ENCODE peak calls at places on chromosomes 5 and 9, in ten cellular contexts. M, J, Z, K, H, B, P, I, W and D are unnamed samples.

GRCh38 chr5:173328896-173329369 is 719 bp upstream of the STC2 start:
- DNase-seq in M (peak), J (no peak), Z (peak), K (peak), H (no peak), B (no peak), P (peak), I (peak), W (peak), D (no peak)

GRCh38 chr5:160152287-160152686 is 33.0 kb upstream of the PWWP2A start:
- DNase-seq in M (no peak), J (no peak), Z (no peak), K (no peak), H (no peak), B (no peak), P (no peak), I (no peak), W (no peak), D (no peak)

GRCh38 chr5:151770383-151771258 is 1.1 kb upstream of the G3BP1 start:
- DNase-seq in M (peak), J (peak), Z (peak), K (no peak), H (peak), B (no peak), P (peak), I (peak), W (peak), D (no peak)

GRCh38 chr5:177378884-177379883 is 5.0 kb upstream of the SLC34A1 start:
- DNase-seq in M (peak), J (no peak), Z (peak), K (no peak), H (no peak), B (peak), P (peak), I (peak), W (peak), D (peak)

GRCh38 chr5:13354611-13355010 is 589.9 kb downstream of the DNAH5 start:
- DNase-seq in M (no peak), J (no peak), Z (peak), K (no peak), H (no peak), B (no peak), P (no peak), I (no peak), W (peak), D (peak)

GRCh38 chr9:113645224-113645971 is 181.9 kb downstream of the RGS3 start:
- DNase-seq in M (no peak), J (no peak), Z (no peak), K (no peak), H (no peak), B (no peak), P (no peak), I (no peak), W (no peak), D (no peak)

GRCh38 chr9:76396144-76396543 is 1.9 kb upstream of the RFK start:
- DNase-seq in M (no peak), J (no peak), Z (no peak), K (no peak), H (no peak), B (no peak), P (no peak), I (no peak), W (no peak), D (no peak)

GRCh38 chr9:109640232-109641078 is 139.5 kb upstream of the PALM2AKAP2 start:
- DNase-seq in M (peak), J (peak), Z (peak), K (no peak), H (peak), B (no peak), P (peak), I (peak), W (peak), D (no peak)

GRCh38 chr5:124596595-124597388 is 149.6 kb downstream of the ZNF608 start:
- DNase-seq in M (peak), J (no peak), Z (peak), K (no peak), H (no peak), B (peak), P (peak), I (peak), W (peak), D (peak)

GRCh38 chr9:8734760-8735159 is 935.2 kb upstream of the DMAC1 start:
- DNase-seq in M (no peak), J (no peak), Z (no peak), K (no peak), H (no peak), B (peak), P (no peak), I (no peak), W (no peak), D (peak)

GRCh38 chr5:56278267-56278826 is 45.2 kb upstream of the ANKRD55 start:
- DNase-seq in M (peak), J (no peak), Z (no peak), K (no peak), H (no peak), B (peak), P (peak), I (peak), W (no peak), D (peak)

GRCh38 chr5:86644843-86645242 is 27.1 kb downstream of the COX7C start:
- DNase-seq in M (no peak), J (no peak), Z (no peak), K (no peak), H (no peak), B (no peak), P (no peak), I (no peak), W (no peak), D (no peak)

DNA sequence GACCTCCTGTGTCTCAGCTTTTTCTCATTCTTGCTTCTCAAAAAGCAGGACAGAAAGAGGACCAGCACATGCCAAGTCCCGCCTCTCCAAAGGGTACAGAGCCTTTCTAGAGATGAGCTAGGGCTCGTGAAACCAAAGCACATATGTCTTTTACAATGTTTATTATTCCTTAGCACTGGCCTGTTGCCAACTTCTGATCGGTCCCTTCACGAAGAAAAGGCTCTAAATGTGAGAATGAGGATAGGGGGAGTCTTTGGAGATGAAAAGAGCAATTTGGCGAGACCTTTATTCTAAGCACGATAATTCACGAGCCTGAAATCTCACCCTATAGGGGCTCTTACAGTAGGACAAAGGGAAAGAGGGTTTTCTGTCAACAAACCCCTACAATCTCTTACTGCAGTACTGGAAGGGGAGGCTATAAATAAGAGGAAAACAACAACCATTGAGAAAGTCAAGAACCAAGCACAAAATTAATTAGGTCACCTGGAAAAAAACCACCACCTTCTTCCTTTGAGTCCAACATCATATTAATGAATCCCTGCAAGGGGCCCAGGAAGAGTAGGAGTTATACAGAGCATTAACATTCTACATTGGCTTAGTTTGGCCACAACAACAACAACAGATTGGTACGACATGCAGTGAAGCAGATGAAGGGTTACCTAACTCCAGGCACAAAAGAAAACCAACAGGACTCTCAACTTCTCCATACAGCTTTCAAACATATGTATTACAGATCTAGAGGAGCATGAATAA is 309.5 kb downstream of the PDE4D start:
- DNase-seq in M (no peak), J (no peak), Z (no peak), K (peak), H (no peak), B (no peak), P (no peak), I (peak), W (no peak), D (no peak)
- H3K4me3 ChIP-seq in M (no peak), J (no peak), Z (no peak), K (no peak), H (no peak), B (peak), P (no peak), I (no peak), W (no peak), D (no peak)

DNA sequence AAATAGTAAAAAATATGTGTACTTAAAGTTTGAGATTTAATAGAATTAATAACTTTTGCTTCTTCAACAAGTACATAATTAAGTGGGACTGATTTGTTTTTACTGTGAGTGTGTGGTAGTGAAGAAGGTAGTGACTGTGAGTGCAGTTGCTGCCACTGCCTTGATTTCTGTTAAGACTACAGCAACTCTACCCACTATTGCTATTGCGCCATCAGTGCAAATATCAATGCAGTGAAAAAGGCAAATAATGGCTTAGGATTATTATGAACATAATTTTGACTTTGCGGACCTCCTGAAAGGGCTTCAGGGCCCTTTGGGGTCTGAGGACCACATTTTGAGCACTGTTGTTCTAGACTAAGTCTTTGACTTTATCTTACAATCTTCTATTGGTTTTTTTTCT is 112.0 kb upstream of the PITX1 start:
- DNase-seq in M (no peak), J (no peak), Z (no peak), K (no peak), H (no peak), B (no peak), P (no peak), I (no peak), W (no peak), D (no peak)
- TF ChIP-seq CTCF in M (no peak), J (no peak), Z (no peak), K (no peak), H (no peak), B (no peak), P (no peak), I (no peak), W (no peak), D (no peak)

DNA sequence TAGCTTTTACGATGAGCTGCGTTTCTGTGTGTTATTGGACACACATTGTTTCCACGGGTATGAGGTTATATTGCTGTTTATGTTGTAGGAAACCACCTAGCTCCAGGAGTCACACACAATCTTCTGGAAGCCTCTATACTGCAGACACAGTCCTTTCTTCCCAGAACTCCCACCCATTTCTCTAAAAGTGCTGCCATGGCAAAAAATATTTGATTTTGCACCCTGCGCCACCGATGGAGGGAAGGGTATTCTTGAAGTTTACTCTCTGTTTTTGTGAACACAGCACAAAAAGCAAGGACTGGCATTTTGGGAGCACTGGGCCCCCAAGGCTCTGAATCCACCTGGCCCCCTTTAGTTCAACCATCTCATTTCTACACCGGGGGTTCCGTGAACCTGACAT is 187.5 kb downstream of the ICE1 start:
- DNase-seq in M (no peak), J (no peak), Z (no peak), K (no peak), H (no peak), B (no peak), P (no peak), I (no peak), W (no peak), D (no peak)
- H3K4me3 ChIP-seq in M (no peak), J (no peak), Z (no peak), K (no peak), H (no peak), B (no peak), P (no peak), I (no peak), W (no peak), D (no peak)

GRCh38 chr9:77647267-77647658 is 859 bp downstream of the GNA14 start:
- DNase-seq in M (no peak), J (no peak), Z (peak), K (no peak), H (no peak), B (no peak), P (no peak), I (no peak), W (no peak), D (no peak)

GRCh38 chr9:77647659-77648457 is at the start of gene GNA14:
- DNase-seq in M (peak), J (peak), Z (peak), K (no peak), H (peak), B (no peak), P (no peak), I (peak), W (peak), D (no peak)

GRCh38 chr9:77651203-77651602 is 3.1 kb upstream of the GNA14 start:
- DNase-seq in M (no peak), J (no peak), Z (no peak), K (no peak), H (no peak), B (no peak), P (no peak), I (no peak), W (no peak), D (no peak)

GRCh38 chr9:77648458-77649108 is 461 bp upstream of the GNA14 start:
- DNase-seq in M (peak), J (peak), Z (peak), K (peak), H (peak), B (no peak), P (no peak), I (peak), W (peak), D (no peak)

GRCh38 chr9:77649109-77649812 is 1.1 kb upstream of the GNA14 start:
- DNase-seq in M (peak), J (no peak), Z (peak), K (no peak), H (no peak), B (no peak), P (no peak), I (peak), W (no peak), D (no peak)
- TF ChIP-seq CTCF in M (peak), J (peak), Z (peak), K (peak), H (peak), B (peak), P (peak), I (peak), W (peak), D (peak)

GRCh38 chr5:168219515-168220410 is 71.7 kb upstream of the WWC1 start:
- DNase-seq in M (peak), J (no peak), Z (peak), K (peak), H (peak), B (peak), P (peak), I (peak), W (peak), D (peak)
- H3K4me3 ChIP-seq in M (peak), J (no peak), Z (no peak), K (no peak), H (no peak), B (peak), P (no peak), I (peak), W (no peak), D (peak)

GRCh38 chr5:142108432-142109355 is at the start of gene NDFIP1:
- DNase-seq in M (peak), J (peak), Z (peak), K (no peak), H (peak), B (no peak), P (peak), I (peak), W (peak), D (no peak)
- TF ChIP-seq CTCF in M (no peak), J (peak), Z (no peak), K (peak), H (no peak), B (no peak), P (no peak), I (no peak), W (no peak), D (no peak)

DNA sequence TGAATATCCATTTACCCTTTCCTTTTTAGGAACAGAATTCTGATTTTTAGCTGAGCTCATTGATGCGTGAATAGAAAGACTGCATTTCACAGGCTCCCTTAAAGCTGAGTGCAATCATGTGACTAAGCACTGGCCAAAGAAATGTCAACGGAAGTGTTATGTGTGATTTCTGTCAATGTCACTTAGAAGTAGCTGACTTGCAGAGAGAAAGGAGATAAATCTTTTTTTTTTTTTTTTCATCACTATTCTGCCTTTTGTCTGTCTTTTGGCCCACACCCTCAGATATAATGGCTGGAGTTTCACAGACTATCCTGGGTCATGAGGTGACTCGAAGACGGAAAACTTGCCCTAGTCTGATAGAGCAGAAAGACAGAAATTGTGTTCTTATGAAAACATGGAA is 39.3 kb upstream of the SLC27A6 start:
- DNase-seq in M (peak), J (no peak), Z (no peak), K (no peak), H (no peak), B (no peak), P (no peak), I (no peak), W (no peak), D (no peak)
- H3K4me3 ChIP-seq in M (no peak), J (no peak), Z (no peak), K (no peak), H (no peak), B (no peak), P (no peak), I (no peak), W (no peak), D (no peak)

DNA sequence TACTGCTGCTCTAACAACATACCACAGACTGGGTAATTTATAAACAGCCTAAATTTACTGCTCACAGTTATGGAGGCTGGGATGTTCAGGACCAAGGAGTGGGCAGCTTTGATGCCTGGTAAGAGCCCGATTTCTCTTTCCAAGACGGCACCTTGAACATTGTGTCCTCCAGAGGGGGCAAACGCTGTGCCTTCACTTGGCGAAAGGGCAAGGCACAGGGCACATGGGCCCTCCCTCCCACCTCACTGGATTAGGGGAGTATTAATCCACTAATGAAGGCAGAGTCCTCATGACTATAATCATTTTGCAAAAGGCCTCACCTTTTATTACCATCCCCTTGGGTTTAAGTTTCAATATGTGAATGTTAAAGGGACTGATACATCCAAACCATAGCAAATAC is 397.7 kb downstream of the TMEM38B start:
- DNase-seq in M (no peak), J (no peak), Z (no peak), K (no peak), H (no peak), B (no peak), P (no peak), I (no peak), W (no peak), D (no peak)
- TF ChIP-seq CTCF in M (no peak), J (no peak), Z (no peak), K (no peak), H (no peak), B (no peak), P (no peak), I (no peak), W (no peak), D (no peak)

DNA sequence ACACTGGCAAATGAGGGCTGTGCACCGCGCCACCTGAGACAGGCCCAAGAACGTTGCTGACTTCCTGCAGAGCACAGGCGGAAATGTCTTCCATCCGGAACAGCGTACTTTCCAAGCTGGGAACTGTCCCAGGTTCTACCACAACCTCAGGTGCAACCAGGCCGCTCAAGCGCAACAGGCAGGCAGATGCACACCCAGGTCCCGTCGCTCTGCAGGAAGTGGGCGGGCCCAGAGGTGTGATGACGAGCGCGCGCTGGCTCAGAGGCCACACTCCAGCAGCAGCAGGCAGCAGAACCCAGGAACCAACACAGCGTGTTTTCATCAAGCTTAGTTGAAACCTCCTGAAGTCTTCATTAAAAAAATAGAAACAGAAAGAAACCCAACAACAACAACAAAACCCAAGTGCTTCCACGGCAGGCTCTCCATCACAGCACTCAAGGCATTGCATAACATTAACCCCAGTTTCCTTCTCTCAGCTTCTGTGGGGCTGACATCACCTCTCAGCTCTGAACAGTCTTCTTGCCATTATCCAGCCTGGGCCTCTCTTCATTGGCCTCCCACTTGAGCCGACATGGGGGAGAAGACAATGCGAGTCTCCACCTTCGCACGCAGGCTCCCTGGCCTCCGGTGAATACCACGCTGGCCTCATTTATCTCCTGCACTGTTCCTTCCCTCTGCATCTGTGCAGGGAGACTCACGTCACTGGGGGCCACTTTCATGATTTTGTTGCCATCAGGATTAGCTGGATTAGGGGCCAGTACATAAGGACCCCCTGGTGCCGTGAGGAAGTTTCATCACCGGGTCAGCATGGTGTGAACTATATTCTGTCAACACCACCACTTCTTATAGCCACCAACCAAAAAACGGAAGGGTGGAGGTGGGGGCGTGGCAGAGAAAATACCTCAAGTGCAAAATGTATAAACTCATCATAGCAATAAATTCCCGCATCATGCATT is 22.1 kb downstream of the PTCH1 start:
- DNase-seq in M (no peak), J (no peak), Z (no peak), K (peak), H (no peak), B (no peak), P (no peak), I (no peak), W (no peak), D (no peak)
- H3K4me3 ChIP-seq in M (no peak), J (no peak), Z (no peak), K (peak), H (no peak), B (peak), P (no peak), I (no peak), W (no peak), D (no peak)

GRCh38 chr5:132802044-132802684 is 10.9 kb upstream of the SOWAHA start:
- DNase-seq in M (no peak), J (no peak), Z (no peak), K (no peak), H (no peak), B (no peak), P (no peak), I (no peak), W (no peak), D (no peak)
- TF ChIP-seq CTCF in M (peak), J (no peak), Z (no peak), K (no peak), H (no peak), B (peak), P (no peak), I (no peak), W (no peak), D (peak)